ENCODE peak calls at places on chromosomes 5 and 9, in nine cellular contexts. One of them, this sample, is unnamed.
A peak's percentile ranks its signal among the peaks of the same experiment; 100 is the strongest.

GRCh38 chr5:172173771-172174170 is 14.3 kb downstream of the STK10 start:
- DNase-seq in lower lobe of right lung: peak; percentile 64
- DNase-seq in H7: no peak
- DNase-seq in NCI-H2029 treated with DMSO at 0.1 percent for 48 hours: no peak
- DNase-seq in hepatic stellate cell: no peak
- DNase-seq in NCI-H1092: no peak
- DNase-seq in activated CD4-positive, alpha-beta T cell treated with anti-CD3 and anti-CD28 coated beads for 4 hours: peak; percentile 66
- DNase-seq in astrocyte of the spinal cord: peak; percentile 91
- DNase-seq in heart left ventricle: peak; percentile 72
- DNase-seq in this sample: no peak

GRCh38 chr5:137320056-137321045 is 178.8 kb downstream of the SPOCK1 start:
- DNase-seq in activated CD4-positive, alpha-beta T cell treated with anti-CD3 and anti-CD28 coated beads for 4 hours: no peak
- DNase-seq in astrocyte of the spinal cord: peak; percentile 77
- DNase-seq in NCI-H1092: peak; percentile 13
- DNase-seq in hepatic stellate cell: peak; percentile 42
- DNase-seq in H7: peak; percentile 72
- DNase-seq in NCI-H2029 treated with DMSO at 0.1 percent for 48 hours: peak; percentile 66
- DNase-seq in heart left ventricle: no peak
- DNase-seq in lower lobe of right lung: no peak
- DNase-seq in this sample: no peak

GRCh38 chr9:7536310-7536939 is 263.2 kb downstream of the DMAC1 start:
- DNase-seq in NCI-H1092: peak; percentile 52
- DNase-seq in H7: peak; percentile 28
- DNase-seq in heart left ventricle: no peak
- DNase-seq in astrocyte of the spinal cord: peak; percentile 40
- DNase-seq in hepatic stellate cell: peak; percentile 14
- DNase-seq in lower lobe of right lung: peak; percentile 46
- DNase-seq in NCI-H2029 treated with DMSO at 0.1 percent for 48 hours: peak; percentile 2
- DNase-seq in activated CD4-positive, alpha-beta T cell treated with anti-CD3 and anti-CD28 coated beads for 4 hours: no peak
- DNase-seq in this sample: no peak

GRCh38 chr9:87445646-87446045 is 52.0 kb upstream of the DAPK1 start:
- DNase-seq in activated CD4-positive, alpha-beta T cell treated with anti-CD3 and anti-CD28 coated beads for 4 hours: no peak
- DNase-seq in NCI-H2029 treated with DMSO at 0.1 percent for 48 hours: no peak
- DNase-seq in hepatic stellate cell: no peak
- DNase-seq in NCI-H1092: no peak
- DNase-seq in heart left ventricle: no peak
- DNase-seq in lower lobe of right lung: peak; percentile 49
- DNase-seq in astrocyte of the spinal cord: peak; percentile 3
- DNase-seq in H7: peak; percentile 59
- DNase-seq in this sample: no peak

GRCh38 chr5:134769206-134769605 is 10.6 kb downstream of the DDX46 start:
- DNase-seq in H7: no peak
- DNase-seq in activated CD4-positive, alpha-beta T cell treated with anti-CD3 and anti-CD28 coated beads for 4 hours: no peak
- DNase-seq in NCI-H2029 treated with DMSO at 0.1 percent for 48 hours: no peak
- DNase-seq in NCI-H1092: no peak
- DNase-seq in hepatic stellate cell: no peak
- DNase-seq in lower lobe of right lung: no peak
- DNase-seq in astrocyte of the spinal cord: no peak
- DNase-seq in heart left ventricle: no peak
- DNase-seq in this sample: no peak

GRCh38 chr9:87193925-87194380 is 246.6 kb upstream of the GAS1 start:
- DNase-seq in NCI-H1092: no peak
- DNase-seq in heart left ventricle: no peak
- DNase-seq in lower lobe of right lung: no peak
- DNase-seq in NCI-H2029 treated with DMSO at 0.1 percent for 48 hours: no peak
- DNase-seq in H7: no peak
- DNase-seq in astrocyte of the spinal cord: peak; percentile 94
- DNase-seq in hepatic stellate cell: peak; percentile 29
- DNase-seq in activated CD4-positive, alpha-beta T cell treated with anti-CD3 and anti-CD28 coated beads for 4 hours: no peak
- DNase-seq in this sample: no peak

GRCh38 chr5:160325716-160326115 is 13.4 kb upstream of the CCNJL start:
- DNase-seq in H7: no peak
- DNase-seq in hepatic stellate cell: no peak
- DNase-seq in lower lobe of right lung: no peak
- DNase-seq in NCI-H1092: no peak
- DNase-seq in heart left ventricle: no peak
- DNase-seq in astrocyte of the spinal cord: no peak
- DNase-seq in activated CD4-positive, alpha-beta T cell treated with anti-CD3 and anti-CD28 coated beads for 4 hours: no peak
- DNase-seq in NCI-H2029 treated with DMSO at 0.1 percent for 48 hours: no peak
- DNase-seq in this sample: no peak

GRCh38 chr5:174140452-174140851 is 94.9 kb downstream of the NSG2 start:
- DNase-seq in NCI-H2029 treated with DMSO at 0.1 percent for 48 hours: peak; percentile 93
- DNase-seq in astrocyte of the spinal cord: no peak
- DNase-seq in lower lobe of right lung: no peak
- DNase-seq in NCI-H1092: no peak
- DNase-seq in hepatic stellate cell: no peak
- DNase-seq in heart left ventricle: no peak
- DNase-seq in H7: no peak
- DNase-seq in activated CD4-positive, alpha-beta T cell treated with anti-CD3 and anti-CD28 coated beads for 4 hours: no peak
- DNase-seq in this sample: no peak

GRCh38 chr5:10456583-10457562 is 15.2 kb downstream of the ROPN1L start:
- DNase-seq in activated CD4-positive, alpha-beta T cell treated with anti-CD3 and anti-CD28 coated beads for 4 hours: no peak
- DNase-seq in H7: peak; percentile 44
- DNase-seq in hepatic stellate cell: no peak
- DNase-seq in heart left ventricle: no peak
- DNase-seq in NCI-H1092: no peak
- DNase-seq in NCI-H2029 treated with DMSO at 0.1 percent for 48 hours: no peak
- DNase-seq in astrocyte of the spinal cord: peak; percentile 33
- DNase-seq in lower lobe of right lung: no peak
- DNase-seq in this sample: no peak

GRCh38 chr5:135437796-135438560 is 9.2 kb downstream of the DCANP1 start:
- DNase-seq in NCI-H2029 treated with DMSO at 0.1 percent for 48 hours: peak; percentile 91
- DNase-seq in hepatic stellate cell: no peak
- DNase-seq in H7: peak; percentile 13
- DNase-seq in astrocyte of the spinal cord: peak; percentile 87
- DNase-seq in lower lobe of right lung: no peak
- DNase-seq in heart left ventricle: peak; percentile 75
- DNase-seq in activated CD4-positive, alpha-beta T cell treated with anti-CD3 and anti-CD28 coated beads for 4 hours: no peak
- DNase-seq in NCI-H1092: peak; percentile 62
- DNase-seq in this sample: peak; percentile 64

GRCh38 chr5:53360811-53361210 is 119.6 kb upstream of the FST start:
- DNase-seq in H7: no peak
- DNase-seq in hepatic stellate cell: peak; percentile 37
- DNase-seq in NCI-H1092: no peak
- DNase-seq in lower lobe of right lung: no peak
- DNase-seq in astrocyte of the spinal cord: peak; percentile 88
- DNase-seq in NCI-H2029 treated with DMSO at 0.1 percent for 48 hours: no peak
- DNase-seq in activated CD4-positive, alpha-beta T cell treated with anti-CD3 and anti-CD28 coated beads for 4 hours: no peak
- DNase-seq in heart left ventricle: no peak
- DNase-seq in this sample: no peak

GRCh38 chr9:41229408-41230401 is 40.6 kb upstream of the ZNG1F start:
- DNase-seq in lower lobe of right lung: peak; percentile 51
- DNase-seq in heart left ventricle: peak; percentile 66
- DNase-seq in hepatic stellate cell: no peak
- DNase-seq in activated CD4-positive, alpha-beta T cell treated with anti-CD3 and anti-CD28 coated beads for 4 hours: no peak
- DNase-seq in NCI-H2029 treated with DMSO at 0.1 percent for 48 hours: no peak
- DNase-seq in astrocyte of the spinal cord: peak; percentile 29
- DNase-seq in NCI-H1092: no peak
- DNase-seq in H7: peak; percentile 5
- DNase-seq in this sample: peak; percentile 64

GRCh38 chr5:94691947-94692346 is 73.5 kb downstream of the SLF1 start:
- DNase-seq in NCI-H2029 treated with DMSO at 0.1 percent for 48 hours: peak; percentile 36
- DNase-seq in activated CD4-positive, alpha-beta T cell treated with anti-CD3 and anti-CD28 coated beads for 4 hours: no peak
- DNase-seq in NCI-H1092: peak; percentile 29
- DNase-seq in heart left ventricle: no peak
- DNase-seq in lower lobe of right lung: no peak
- DNase-seq in astrocyte of the spinal cord: peak; percentile 84
- DNase-seq in H7: no peak
- DNase-seq in hepatic stellate cell: no peak
- DNase-seq in this sample: no peak